ENCODE peak calls at places on chromosome 22, in eight cellular contexts. B is Daoy; U is adipocyte; K is stimulated activated CD4-positive, alpha-beta T cell treated with anti-CD3 and anti-CD28 coated beads, Interleukin-4, amount 100 ng/mL, for 48 hours; C is T-helper 9 cell; D is fibroblast of mammary gland; V is fibroblast of pulmonary artery; Q is HEK293T. W is an unnamed sample.

GRCh38 chr22:46145896-46146295 is 4.4 kb upstream of the PPARA start:
- DNase-seq in B (no peak), U (no peak), K (no peak), C (no peak), D (no peak), V (no peak), Q (no peak), W (no peak)

GRCh38 chr22:49660794-49661781 is 166.6 kb downstream of the BRD1 start:
- DNase-seq in B (no peak), U (no peak), K (no peak), C (no peak), D (no peak), V (no peak), Q (no peak), W (no peak)

GRCh38 chr22:19817561-19818263 is 37.0 kb downstream of the GNB1L start:
- DNase-seq in B (no peak), U (no peak), K (no peak), C (no peak), D (no peak), V (no peak), Q (no peak), W (no peak)

GRCh38 chr22:28247667-28248363 is 328.8 kb upstream of the PITPNB start:
- DNase-seq in B (no peak), U (no peak), K (no peak), C (no peak), D (no peak), V (no peak), Q (peak; percentile 50), W (no peak)

GRCh38 chr22:36022162-36022561 is 6.5 kb downstream of the RBFOX2 start:
- DNase-seq in B (no peak), U (peak; percentile 73), K (no peak), C (no peak), D (peak; percentile 68), V (peak; percentile 41), Q (no peak), W (no peak)

GRCh38 chr22:45246060-45246985 is 5.6 kb upstream of the KIAA0930 start:
- DNase-seq in B (peak; percentile 94), U (peak; percentile 90), K (no peak), C (no peak), D (peak; percentile 96), V (peak; percentile 91), Q (no peak), W (no peak)

GRCh38 chr22:48837341-48837935 is 990.2 kb downstream of the BRD1 start:
- DNase-seq in B (peak; percentile 53), U (no peak), K (no peak), C (no peak), D (no peak), V (no peak), Q (no peak), W (no peak)

GRCh38 chr22:50399751-50400331 is 56.7 kb downstream of the PPP6R2 start:
- DNase-seq in B (no peak), U (peak; percentile 23), K (peak; percentile 15), C (no peak), D (peak; percentile 31), V (peak; percentile 18), Q (peak; percentile 54), W (peak; percentile 2)

GRCh38 chr22:40000171-40000570 is 5.4 kb downstream of the FAM83F start:
- DNase-seq in B (no peak), U (no peak), K (no peak), C (no peak), D (no peak), V (no peak), Q (no peak), W (no peak)

GRCh38 chr22:48744967-48745841 is 1082.5 kb downstream of the BRD1 start:
- DNase-seq in B (no peak), U (no peak), K (no peak), C (no peak), D (no peak), V (no peak), Q (no peak), W (no peak)

GRCh38 chr22:43435851-43436535 is 24.2 kb downstream of the MPPED1 start:
- DNase-seq in B (peak; percentile 59), U (no peak), K (no peak), C (no peak), D (no peak), V (no peak), Q (no peak), W (no peak)

GRCh38 chr22:19555651-19556050 is 31.4 kb upstream of the CLDN5 start:
- DNase-seq in B (no peak), U (no peak), K (no peak), C (no peak), D (no peak), V (no peak), Q (no peak), W (no peak)

GRCh38 chr22:28841111-28841510 is 40.7 kb upstream of the XBP1 start:
- DNase-seq in B (no peak), U (no peak), K (no peak), C (no peak), D (no peak), V (peak; percentile 3), Q (no peak), W (no peak)

GRCh38 chr22:26394787-26395186 is 34.3 kb upstream of the ASPHD2 start:
- DNase-seq in B (no peak), U (no peak), K (no peak), C (no peak), D (no peak), V (no peak), Q (no peak), W (no peak)

GRCh38 chr22:41446057-41446501 is 522 bp downstream of the TOB2 start:
- DNase-seq in B (peak; percentile 17), U (peak; percentile 59), K (no peak), C (peak; percentile 5), D (no peak), V (no peak), Q (no peak), W (no peak)

GRCh38 chr22:20244744-20245576 is 23.2 kb downstream of the RTN4R start:
- DNase-seq in B (no peak), U (no peak), K (no peak), C (peak; percentile 23), D (no peak), V (no peak), Q (no peak), W (no peak)

GRCh38 chr22:22380098-22381030 is 128.2 kb downstream of the ZNF280B start:
- DNase-seq in B (no peak), U (no peak), K (no peak), C (no peak), D (no peak), V (no peak), Q (peak; percentile 74), W (no peak)

GRCh38 chr22:44919691-44920090 is 90.1 kb downstream of the PHF21B start:
- DNase-seq in B (no peak), U (no peak), K (no peak), C (no peak), D (no peak), V (no peak), Q (no peak), W (no peak)

GRCh38 chr22:38504731-38505594 is 1.1 kb downstream of the DDX17 start:
- DNase-seq in B (peak; percentile 45), U (peak; percentile 69), K (peak; percentile 49), C (peak; percentile 46), D (peak; percentile 55), V (peak; percentile 45), Q (peak; percentile 42), W (no peak)

GRCh38 chr22:46581580-46582244 is 38.5 kb upstream of the GRAMD4 start:
- DNase-seq in B (no peak), U (no peak), K (no peak), C (no peak), D (no peak), V (no peak), Q (no peak), W (no peak)

GRCh38 chr22:43477966-43478365 is 66.2 kb downstream of the MPPED1 start:
- DNase-seq in B (no peak), U (no peak), K (no peak), C (no peak), D (no peak), V (no peak), Q (no peak), W (no peak)

GRCh38 chr22:38422615-38423511 is 32.1 kb downstream of the KCNJ4 start:
- DNase-seq in B (no peak), U (no peak), K (no peak), C (no peak), D (no peak), V (no peak), Q (no peak), W (no peak)

GRCh38 chr22:23098718-23099524 is 28.6 kb downstream of the GNAZ start:
- DNase-seq in B (peak; percentile 19), U (no peak), K (no peak), C (no peak), D (no peak), V (no peak), Q (no peak), W (no peak)